ENCODE peak calls at places on chromosomes 1 and 21, in ten cellular contexts. One of them, this sample, is unnamed.

GRCh38 chr1:110068646-110069301 is 1.7 kb downstream of the ALX3 start:
- DNase-seq in suprapubic skin: no peak
- DNase-seq in tibial artery: no peak
- DNase-seq in heart right ventricle: no peak
- DNase-seq in CD8-positive, alpha-beta T cell: peak; percentile 31
- DNase-seq in AG04450: no peak
- DNase-seq in left lung: no peak
- DNase-seq in HepG2: no peak
- DNase-seq in brain microvascular endothelial cell: no peak
- DNase-seq in neural progenitor cell: peak; percentile 75
- DNase-seq in this sample: no peak

GRCh38 chr1:6059866-6060265 is 14.2 kb downstream of the KCNAB2 start:
- DNase-seq in suprapubic skin: no peak
- DNase-seq in tibial artery: no peak
- DNase-seq in heart right ventricle: no peak
- DNase-seq in CD8-positive, alpha-beta T cell: no peak
- DNase-seq in AG04450: no peak
- DNase-seq in left lung: no peak
- DNase-seq in HepG2: no peak
- DNase-seq in brain microvascular endothelial cell: no peak
- DNase-seq in neural progenitor cell: no peak
- DNase-seq in this sample: no peak

GRCh38 chr21:31798842-31799691 is 67.1 kb upstream of the SCAF4 start:
- DNase-seq in suprapubic skin: no peak
- DNase-seq in tibial artery: no peak
- DNase-seq in heart right ventricle: no peak
- DNase-seq in CD8-positive, alpha-beta T cell: no peak
- DNase-seq in AG04450: no peak
- DNase-seq in left lung: peak; percentile 38
- DNase-seq in HepG2: no peak
- DNase-seq in brain microvascular endothelial cell: peak; percentile 15
- DNase-seq in neural progenitor cell: no peak
- DNase-seq in this sample: no peak

GRCh38 chr1:154910851-154911250 is 25.7 kb downstream of the PMVK start:
- DNase-seq in suprapubic skin: no peak
- DNase-seq in tibial artery: no peak
- DNase-seq in heart right ventricle: no peak
- DNase-seq in CD8-positive, alpha-beta T cell: no peak
- DNase-seq in AG04450: no peak
- DNase-seq in left lung: no peak
- DNase-seq in HepG2: no peak
- DNase-seq in brain microvascular endothelial cell: no peak
- DNase-seq in neural progenitor cell: no peak
- DNase-seq in this sample: no peak

GRCh38 chr1:9203623-9204022 is 31.0 kb upstream of the H6PD start:
- DNase-seq in suprapubic skin: no peak
- DNase-seq in tibial artery: no peak
- DNase-seq in heart right ventricle: no peak
- DNase-seq in CD8-positive, alpha-beta T cell: no peak
- DNase-seq in AG04450: no peak
- DNase-seq in left lung: no peak
- DNase-seq in HepG2: no peak
- DNase-seq in brain microvascular endothelial cell: no peak
- DNase-seq in neural progenitor cell: no peak
- DNase-seq in this sample: no peak

GRCh38 chr1:61523219-61523618 is 201.7 kb downstream of the TM2D1 start:
- DNase-seq in suprapubic skin: no peak
- DNase-seq in tibial artery: no peak
- DNase-seq in heart right ventricle: no peak
- DNase-seq in CD8-positive, alpha-beta T cell: no peak
- DNase-seq in AG04450: no peak
- DNase-seq in left lung: no peak
- DNase-seq in HepG2: no peak
- DNase-seq in brain microvascular endothelial cell: no peak
- DNase-seq in neural progenitor cell: no peak
- DNase-seq in this sample: no peak

GRCh38 chr1:33927721-33928120 is 63.8 kb downstream of the HMGB4 start:
- DNase-seq in suprapubic skin: no peak
- DNase-seq in tibial artery: no peak
- DNase-seq in heart right ventricle: no peak
- DNase-seq in CD8-positive, alpha-beta T cell: no peak
- DNase-seq in AG04450: peak; percentile 10
- DNase-seq in left lung: no peak
- DNase-seq in HepG2: no peak
- DNase-seq in brain microvascular endothelial cell: no peak
- DNase-seq in neural progenitor cell: no peak
- DNase-seq in this sample: no peak

GRCh38 chr21:23811802-23812201 is 1795.5 kb downstream of the MRPL39 start:
- DNase-seq in suprapubic skin: no peak
- DNase-seq in tibial artery: no peak
- DNase-seq in heart right ventricle: no peak
- DNase-seq in CD8-positive, alpha-beta T cell: no peak
- DNase-seq in AG04450: no peak
- DNase-seq in left lung: no peak
- DNase-seq in HepG2: no peak
- DNase-seq in brain microvascular endothelial cell: no peak
- DNase-seq in neural progenitor cell: no peak
- DNase-seq in this sample: no peak

GRCh38 chr1:109466440-109467300 is at the start of gene SYPL2:
- DNase-seq in suprapubic skin: no peak
- DNase-seq in tibial artery: no peak
- DNase-seq in heart right ventricle: peak; percentile 72
- DNase-seq in CD8-positive, alpha-beta T cell: peak; percentile 31
- DNase-seq in AG04450: no peak
- DNase-seq in left lung: peak; percentile 67
- DNase-seq in HepG2: no peak
- DNase-seq in brain microvascular endothelial cell: no peak
- DNase-seq in neural progenitor cell: peak; percentile 71
- DNase-seq in this sample: no peak

GRCh38 chr1:26887125-26887524 is 3.0 kb downstream of the GPN2 start:
- DNase-seq in suprapubic skin: no peak
- DNase-seq in tibial artery: no peak
- DNase-seq in heart right ventricle: no peak
- DNase-seq in CD8-positive, alpha-beta T cell: no peak
- DNase-seq in AG04450: no peak
- DNase-seq in left lung: no peak
- DNase-seq in HepG2: no peak
- DNase-seq in brain microvascular endothelial cell: peak; percentile 20
- DNase-seq in neural progenitor cell: peak; percentile 51
- DNase-seq in this sample: no peak

GRCh38 chr1:208868554-208868953 is 624.4 kb upstream of the PLXNA2 start:
- DNase-seq in suprapubic skin: no peak
- DNase-seq in tibial artery: no peak
- DNase-seq in heart right ventricle: no peak
- DNase-seq in CD8-positive, alpha-beta T cell: no peak
- DNase-seq in AG04450: no peak
- DNase-seq in left lung: no peak
- DNase-seq in HepG2: no peak
- DNase-seq in brain microvascular endothelial cell: no peak
- DNase-seq in neural progenitor cell: no peak
- DNase-seq in this sample: no peak

GRCh38 chr1:60657926-60658325 is 424.4 kb upstream of the NFIA start:
- DNase-seq in suprapubic skin: no peak
- DNase-seq in tibial artery: no peak
- DNase-seq in heart right ventricle: no peak
- DNase-seq in CD8-positive, alpha-beta T cell: no peak
- DNase-seq in AG04450: no peak
- DNase-seq in left lung: no peak
- DNase-seq in HepG2: no peak
- DNase-seq in brain microvascular endothelial cell: no peak
- DNase-seq in neural progenitor cell: no peak
- DNase-seq in this sample: no peak

GRCh38 chr1:9902060-9902452 is 8.0 kb downstream of the CTNNBIP1 start:
- DNase-seq in suprapubic skin: no peak
- DNase-seq in tibial artery: no peak
- DNase-seq in heart right ventricle: no peak
- DNase-seq in CD8-positive, alpha-beta T cell: no peak
- DNase-seq in AG04450: no peak
- DNase-seq in left lung: no peak
- DNase-seq in HepG2: no peak
- DNase-seq in brain microvascular endothelial cell: no peak
- DNase-seq in neural progenitor cell: no peak
- DNase-seq in this sample: no peak

GRCh38 chr21:25139390-25139789 is 467.9 kb downstream of the MRPL39 start:
- DNase-seq in suprapubic skin: no peak
- DNase-seq in tibial artery: no peak
- DNase-seq in heart right ventricle: no peak
- DNase-seq in CD8-positive, alpha-beta T cell: no peak
- DNase-seq in AG04450: no peak
- DNase-seq in left lung: no peak
- DNase-seq in HepG2: no peak
- DNase-seq in brain microvascular endothelial cell: no peak
- DNase-seq in neural progenitor cell: no peak
- DNase-seq in this sample: no peak

GRCh38 chr21:14737922-14738321 is 191.8 kb upstream of the SAMSN1 start:
- DNase-seq in suprapubic skin: no peak
- DNase-seq in tibial artery: no peak
- DNase-seq in heart right ventricle: no peak
- DNase-seq in CD8-positive, alpha-beta T cell: peak; percentile 49
- DNase-seq in AG04450: no peak
- DNase-seq in left lung: no peak
- DNase-seq in HepG2: peak; percentile 70
- DNase-seq in brain microvascular endothelial cell: peak; percentile 52
- DNase-seq in neural progenitor cell: peak; percentile 44
- DNase-seq in this sample: no peak

GRCh38 chr1:241167121-241167619 is 189.8 kb downstream of the RGS7 start:
- DNase-seq in suprapubic skin: no peak
- DNase-seq in tibial artery: no peak
- DNase-seq in heart right ventricle: no peak
- DNase-seq in CD8-positive, alpha-beta T cell: no peak
- DNase-seq in AG04450: no peak
- DNase-seq in left lung: no peak
- DNase-seq in HepG2: no peak
- DNase-seq in brain microvascular endothelial cell: no peak
- DNase-seq in neural progenitor cell: no peak
- DNase-seq in this sample: no peak

GRCh38 chr1:234699795-234700665 is 90.1 kb upstream of the IRF2BP2 start:
- DNase-seq in suprapubic skin: no peak
- DNase-seq in tibial artery: no peak
- DNase-seq in heart right ventricle: no peak
- DNase-seq in CD8-positive, alpha-beta T cell: no peak
- DNase-seq in AG04450: no peak
- DNase-seq in left lung: no peak
- DNase-seq in HepG2: no peak
- DNase-seq in brain microvascular endothelial cell: peak; percentile 78
- DNase-seq in neural progenitor cell: no peak
- DNase-seq in this sample: peak; percentile 23

DNA sequence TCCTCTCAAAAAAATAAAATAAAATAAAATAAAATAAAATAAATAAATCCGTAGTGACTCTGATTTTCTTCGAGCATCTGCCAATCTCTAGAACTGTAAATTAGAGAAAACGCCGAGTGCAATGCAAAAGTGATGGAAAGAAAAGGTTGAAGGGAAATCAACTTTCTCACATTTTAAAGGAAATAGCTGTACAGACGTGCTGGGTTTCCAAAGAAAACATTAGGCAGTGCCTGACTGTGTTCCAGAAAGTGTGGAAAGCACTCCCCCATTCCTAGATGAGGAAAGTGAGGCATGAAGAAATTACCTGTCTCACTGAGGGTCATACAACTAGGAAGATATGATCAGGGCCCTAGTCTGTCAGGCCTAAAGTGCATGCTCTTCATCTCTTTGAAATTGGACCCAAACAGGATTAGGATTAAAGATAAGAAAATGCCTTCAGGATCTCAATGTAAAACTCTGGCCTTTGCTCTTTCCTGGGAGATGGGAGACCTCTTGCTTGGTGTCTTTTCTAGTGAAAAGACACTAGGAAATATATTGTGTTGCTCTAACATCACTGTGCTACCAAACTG is 1.8 kb upstream of the PTPN14 start:
- DNase-seq in suprapubic skin: no peak
- DNase-seq in tibial artery: no peak
- DNase-seq in heart right ventricle: no peak
- DNase-seq in CD8-positive, alpha-beta T cell: no peak
- DNase-seq in AG04450: no peak
- DNase-seq in left lung: no peak
- DNase-seq in HepG2: no peak
- DNase-seq in brain microvascular endothelial cell: no peak
- DNase-seq in neural progenitor cell: no peak
- DNase-seq in this sample: no peak
- H3K4me3 ChIP-seq in suprapubic skin: no peak overlapping the region
- H3K4me3 ChIP-seq in tibial artery: no peak overlapping the region
- H3K4me3 ChIP-seq in heart right ventricle: no peak overlapping the region
- H3K4me3 ChIP-seq in CD8-positive, alpha-beta T cell: no peak overlapping the region
- H3K4me3 ChIP-seq in AG04450: no peak overlapping the region
- H3K4me3 ChIP-seq in left lung: no peak overlapping the region
- H3K4me3 ChIP-seq in HepG2: no peak overlapping the region
- H3K4me3 ChIP-seq in brain microvascular endothelial cell: no peak overlapping the region
- H3K4me3 ChIP-seq in neural progenitor cell: no peak overlapping the region
- H3K4me3 ChIP-seq in this sample: no peak overlapping the region

GRCh38 chr1:3234281-3234680 is 165.3 kb downstream of the PRDM16 start:
- DNase-seq in suprapubic skin: no peak
- DNase-seq in tibial artery: no peak
- DNase-seq in heart right ventricle: no peak
- DNase-seq in CD8-positive, alpha-beta T cell: no peak
- DNase-seq in AG04450: no peak
- DNase-seq in left lung: no peak
- DNase-seq in HepG2: no peak
- DNase-seq in brain microvascular endothelial cell: no peak
- DNase-seq in neural progenitor cell: no peak
- DNase-seq in this sample: no peak
- H3K27me3 ChIP-seq in suprapubic skin: peaks cover 70% of the 10 kb centered on the region
- H3K27me3 ChIP-seq in tibial artery: no peaks in the 10 kb centered on the region
- H3K27me3 ChIP-seq in heart right ventricle: peaks cover 10% of the 10 kb centered on the region
- H3K27me3 ChIP-seq in CD8-positive, alpha-beta T cell: no peaks in the 10 kb centered on the region
- H3K27me3 ChIP-seq in AG04450: peaks cover under 1% of the 10 kb centered on the region
- H3K27me3 ChIP-seq in left lung: no peaks in the 10 kb centered on the region
- H3K27me3 ChIP-seq in HepG2: no peaks in the 10 kb centered on the region
- H3K27me3 ChIP-seq in brain microvascular endothelial cell: no peaks in the 10 kb centered on the region
- H3K27me3 ChIP-seq in neural progenitor cell: no peaks in the 10 kb centered on the region
- H3K27me3 ChIP-seq in this sample: no peaks in the 10 kb centered on the region

GRCh38 chr1:198686069-198686728 is 47.4 kb downstream of the PTPRC start:
- DNase-seq in suprapubic skin: no peak
- DNase-seq in tibial artery: no peak
- DNase-seq in heart right ventricle: no peak
- DNase-seq in CD8-positive, alpha-beta T cell: no peak
- DNase-seq in AG04450: no peak
- DNase-seq in left lung: no peak
- DNase-seq in HepG2: peak; percentile 8
- DNase-seq in brain microvascular endothelial cell: no peak
- DNase-seq in neural progenitor cell: no peak
- DNase-seq in this sample: no peak
- TF ChIP-seq CTCF in suprapubic skin: no peak
- TF ChIP-seq CTCF in tibial artery: no peak
- TF ChIP-seq CTCF in heart right ventricle: peak; percentile 37
- TF ChIP-seq CTCF in CD8-positive, alpha-beta T cell: peak; percentile 86
- TF ChIP-seq CTCF in AG04450: peak; percentile 28
- TF ChIP-seq CTCF in left lung: no peak
- TF ChIP-seq CTCF in HepG2: peak; percentile 8
- TF ChIP-seq CTCF in brain microvascular endothelial cell: no peak
- TF ChIP-seq CTCF in neural progenitor cell: peak; percentile 47
- TF ChIP-seq CTCF in this sample: no peak

DNA sequence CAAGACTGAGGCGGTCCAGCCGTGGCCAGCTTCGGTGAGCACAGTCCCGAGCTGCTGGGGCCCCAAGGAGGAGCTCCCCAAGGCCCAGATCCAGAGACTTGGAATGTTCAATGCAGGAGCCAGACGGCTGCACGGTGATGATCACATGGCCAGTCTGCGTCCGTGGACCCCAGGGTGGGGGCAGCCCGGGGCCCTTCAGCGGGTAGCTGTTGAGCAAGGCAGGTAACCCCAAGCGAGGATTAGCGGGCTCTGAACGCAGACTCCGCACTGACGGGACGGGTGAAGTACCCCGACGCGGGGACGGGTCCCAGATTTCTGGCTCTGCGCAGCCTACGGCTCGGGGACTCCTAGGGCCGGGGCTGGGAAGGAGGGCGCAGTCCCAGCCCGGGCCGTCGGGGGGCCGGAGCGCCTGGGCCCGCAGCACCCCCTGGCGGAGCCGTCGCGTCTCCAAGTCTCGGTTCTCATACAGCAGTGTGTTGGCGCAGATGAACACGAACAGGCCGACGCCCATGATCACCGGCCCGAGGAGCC is 2.7 kb downstream of the TMEM200B start:
- DNase-seq in suprapubic skin: no peak
- DNase-seq in tibial artery: peak; percentile 67
- DNase-seq in heart right ventricle: peak; percentile 42
- DNase-seq in CD8-positive, alpha-beta T cell: peak; percentile 66
- DNase-seq in AG04450: no peak
- DNase-seq in left lung: no peak
- DNase-seq in HepG2: no peak
- DNase-seq in brain microvascular endothelial cell: no peak
- DNase-seq in neural progenitor cell: peak; percentile 87
- DNase-seq in this sample: no peak
- H3K4me3 ChIP-seq in suprapubic skin: peak overlapping the region; percentile 72
- H3K4me3 ChIP-seq in tibial artery: peak overlapping the region; percentile 85
- H3K4me3 ChIP-seq in heart right ventricle: peak overlapping the region; percentile 71
- H3K4me3 ChIP-seq in CD8-positive, alpha-beta T cell: no peak overlapping the region
- H3K4me3 ChIP-seq in AG04450: no peak overlapping the region
- H3K4me3 ChIP-seq in left lung: peak overlapping the region; percentile 54
- H3K4me3 ChIP-seq in HepG2: no peak overlapping the region
- H3K4me3 ChIP-seq in brain microvascular endothelial cell: no peak overlapping the region
- H3K4me3 ChIP-seq in neural progenitor cell: peak overlapping the region; percentile 59
- H3K4me3 ChIP-seq in this sample: no peak overlapping the region

This sample was measured in BJ.